ENCODE peak calls at places on chromosomes 4 and X, in nine cellular contexts. M is posterior cingulate gyrus; E is left kidney; C is mesothelial cell of epicardium; Y is NCI-H2081; G is RWPE1; L is stimulated activated CD8-positive, alpha-beta memory T cell treated with anti-CD3 and anti-CD28 coated beads, Interleukin-4, amount 100 ng/mL, for 4 hours; H is ACHN; B is foreskin melanocyte. R is an unnamed sample.

GRCh38 chr4:180827610-180828009 is 1415.6 kb upstream of the TENM3 start:
- DNase-seq in M (no peak), E (no peak), C (no peak), Y (peak), G (peak), L (no peak), H (no peak), B (no peak), R (no peak)

GRCh38 chr4:148654131-148654530 is 211.9 kb upstream of the NR3C2 start:
- DNase-seq in M (no peak), E (no peak), C (no peak), Y (no peak), G (no peak), L (no peak), H (no peak), B (no peak), R (no peak)

GRCh38 chr4:7781993-7782392 is 157.7 kb downstream of the AFAP1 start:
- DNase-seq in M (peak), E (no peak), C (no peak), Y (no peak), G (no peak), L (no peak), H (no peak), B (no peak), R (no peak)

GRCh38 chr4:146245246-146245645 is 30.9 kb downstream of the REELD1 start:
- DNase-seq in M (no peak), E (peak), C (no peak), Y (no peak), G (no peak), L (no peak), H (no peak), B (no peak), R (no peak)

GRCh38 chr4:128825226-128825625 is 15.7 kb downstream of the JADE1 start:
- DNase-seq in M (no peak), E (no peak), C (no peak), Y (no peak), G (peak), L (no peak), H (no peak), B (no peak), R (no peak)

GRCh38 chr4:112908511-112908910 is 140.9 kb upstream of the ANK2 start:
- DNase-seq in M (no peak), E (no peak), C (no peak), Y (no peak), G (no peak), L (no peak), H (no peak), B (no peak), R (no peak)

GRCh38 chr4:56297801-56298200 is 89.5 kb downstream of the AASDH start:
- DNase-seq in M (no peak), E (no peak), C (no peak), Y (no peak), G (no peak), L (no peak), H (no peak), B (no peak), R (no peak)

GRCh38 chr4:1523506-1523905 is 117.3 kb upstream of the NKX1-1 start:
- DNase-seq in M (peak), E (no peak), C (no peak), Y (no peak), G (no peak), L (no peak), H (no peak), B (no peak), R (no peak)

GRCh38 chr4:1870578-1871443 is at the start of gene NSD2:
- DNase-seq in M (peak), E (peak), C (peak), Y (peak), G (peak), L (peak), H (peak), B (peak), R (peak)

GRCh38 chrX:136694491-136695087 is 46.6 kb downstream of the CD40LG start:
- DNase-seq in M (peak), E (peak), C (no peak), Y (peak), G (peak), L (no peak), H (peak), B (no peak), R (no peak)

GRCh38 chr4:177484613-177485021 is 42.4 kb upstream of the AGA start:
- DNase-seq in M (no peak), E (no peak), C (no peak), Y (no peak), G (peak), L (no peak), H (no peak), B (peak), R (no peak)

GRCh38 chr4:142353149-142353738 is 492.9 kb downstream of the INPP4B start:
- DNase-seq in M (no peak), E (peak), C (no peak), Y (no peak), G (peak), L (no peak), H (peak), B (peak), R (no peak)

GRCh38 chr4:155735506-155735905 is 23.3 kb upstream of the GUCY1B1 start:
- DNase-seq in M (no peak), E (no peak), C (no peak), Y (no peak), G (no peak), L (no peak), H (no peak), B (no peak), R (no peak)

GRCh38 chr4:6063684-6064083 is 45.5 kb upstream of the C4orf50 start:
- DNase-seq in M (peak), E (no peak), C (no peak), Y (no peak), G (no peak), L (no peak), H (no peak), B (no peak), R (no peak)

GRCh38 chr4:7395635-7396034 is 39.1 kb downstream of the PSAPL1 start:
- DNase-seq in M (no peak), E (no peak), C (no peak), Y (no peak), G (no peak), L (no peak), H (no peak), B (no peak), R (peak)

GRCh38 chr4:165965503-165965902 is 92.5 kb downstream of the TLL1 start:
- DNase-seq in M (no peak), E (no peak), C (no peak), Y (no peak), G (peak), L (no peak), H (peak), B (no peak), R (no peak)

GRCh38 chr4:74640111-74640903 is 154.0 kb downstream of the BTC start:
- DNase-seq in M (no peak), E (peak), C (no peak), Y (no peak), G (no peak), L (no peak), H (no peak), B (no peak), R (no peak)

GRCh38 chrX:139834879-139835278 is 98.0 kb downstream of the ATP11C start:
- DNase-seq in M (no peak), E (no peak), C (no peak), Y (no peak), G (no peak), L (no peak), H (no peak), B (no peak), R (no peak)

R was measured in H1.